ENCODE peak calls at places on chromosome 14, in seven cellular contexts. O, B, Q, M, N, F and D are unnamed samples.

GRCh38 chr14:103628684-103629502 is at the start of gene KLC1:
- DNase-seq in B (peak), O (peak), F (peak), M (peak), Q (peak), N (no peak), D (peak)

GRCh38 chr14:94046696-94047250 is 20.6 kb downstream of the OTUB2 start:
- DNase-seq in F (no peak), Q (no peak), N (no peak), M (no peak), B (no peak), O (no peak), D (no peak)

GRCh38 chr14:88346048-88346639 is 23.1 kb upstream of the KCNK10 start:
- DNase-seq in N (no peak), O (no peak), Q (no peak), B (no peak), M (no peak), F (no peak), D (peak)

GRCh38 chr14:68297871-68298468 is 478.4 kb downstream of the RAD51B start:
- DNase-seq in B (peak), N (no peak), Q (no peak), O (no peak), F (peak), M (no peak), D (no peak)

GRCh38 chr14:103889313-103890051 is 38.8 kb upstream of the TDRD9 start:
- DNase-seq in F (no peak), M (no peak), O (no peak), Q (no peak), N (no peak), B (no peak), D (peak)

GRCh38 chr14:32561520-32561919 is 232.4 kb downstream of the AKAP6 start:
- DNase-seq in F (peak), N (peak), Q (no peak), O (no peak), B (peak), M (no peak), D (peak)

GRCh38 chr14:81224222-81224621 is 3.5 kb upstream of the GTF2A1 start:
- DNase-seq in N (no peak), M (no peak), B (no peak), O (no peak), F (no peak), Q (no peak), D (no peak)

GRCh38 chr14:59630281-59630963 is 53.8 kb upstream of the CCDC175 start:
- DNase-seq in N (no peak), M (no peak), F (peak), B (no peak), O (peak), Q (peak), D (no peak)

GRCh38 chr14:49051328-49052060 is 534.7 kb downstream of the RPS29 start:
- DNase-seq in Q (no peak), F (no peak), B (no peak), M (no peak), N (no peak), O (no peak), D (no peak)

GRCh38 chr14:54713364-54713763 is 146.4 kb downstream of the SAMD4A start:
- DNase-seq in O (no peak), F (peak), Q (no peak), M (no peak), N (no peak), B (no peak), D (no peak)